ENCODE peak calls at places on chromosomes 1 and 21, in ten cellular contexts. L is HFF-Myc, G is AG04450, R is kidney, W is cardiac fibroblast, V is pancreas, X is left ventricle myocardium inferior, U is tibial artery, P is RWPE1, O is HFFc6. T is an unnamed sample.

GRCh38 chr1:183480971-183481431 is 8.7 kb downstream of the SMG7 start:
- DNase-seq in O (peak), G (no peak), U (no peak), X (no peak), P (no peak), V (no peak), R (no peak), L (no peak), W (peak), T (no peak)

GRCh38 chr1:59391216-59392179 is 94.6 kb downstream of the FGGY start:
- DNase-seq in G (no peak), U (no peak), P (no peak), L (no peak), V (no peak), R (no peak), X (no peak), W (no peak), O (no peak), T (no peak)

GRCh38 chr1:65389296-65389695 is 31.2 kb upstream of the LEPR start:
- DNase-seq in P (no peak), R (no peak), V (no peak), O (no peak), L (no peak), W (peak), G (no peak), X (no peak), U (no peak), T (no peak)

GRCh38 chr1:100145116-100145515 is 12.2 kb downstream of the TRMT13 start:
- DNase-seq in G (no peak), X (no peak), V (no peak), O (peak), W (no peak), R (no peak), P (no peak), U (no peak), L (no peak), T (no peak)

GRCh38 chr1:221925947-221926346 is 184.1 kb upstream of the DUSP10 start:
- DNase-seq in P (no peak), G (no peak), L (no peak), V (no peak), W (no peak), U (no peak), X (no peak), O (no peak), R (no peak), T (no peak)

GRCh38 chr1:19974822-19975416 is 4.5 kb downstream of the PLA2G2A start:
- DNase-seq in O (peak), X (peak), G (peak), V (no peak), L (peak), U (peak), R (no peak), P (peak), W (peak), T (peak)

GRCh38 chr1:29121516-29121937 is 2.2 kb downstream of the TMEM200B start:
- DNase-seq in V (peak), U (no peak), W (no peak), P (no peak), G (no peak), X (no peak), O (no peak), R (peak), L (no peak), T (no peak)

GRCh38 chr1:10471411-10472219 is 714 bp downstream of the DFFA start:
- DNase-seq in L (no peak), P (no peak), O (peak), W (no peak), R (no peak), U (no peak), G (no peak), X (no peak), V (no peak), T (no peak)

GRCh38 chr21:41677671-41678015 is 89.2 kb downstream of the RIPK4 start:
- DNase-seq in U (peak), V (no peak), L (no peak), G (no peak), O (no peak), P (no peak), X (no peak), R (no peak), W (no peak), T (no peak)

GRCh38 chr1:116356673-116357072 is 16.4 kb upstream of the ATP1A1 start:
- DNase-seq in P (no peak), W (peak), X (no peak), G (no peak), V (no peak), O (peak), R (no peak), U (no peak), L (no peak), T (no peak)

GRCh38 chr1:184755226-184756065 is 788 bp upstream of the EDEM3 start:
- DNase-seq in L (peak), P (peak), W (peak), U (no peak), X (no peak), R (no peak), G (peak), O (peak), V (no peak), T (peak)

GRCh38 chr1:110165761-110166231 is 15.5 kb downstream of the SLC6A17 start:
- DNase-seq in P (no peak), W (no peak), G (no peak), X (no peak), O (no peak), U (no peak), R (no peak), V (no peak), L (no peak), T (no peak)

GRCh38 chr1:201946224-201946908 is at the start of gene LMOD1:
- DNase-seq in G (peak), V (peak), L (no peak), X (peak), R (peak), W (peak), O (peak), P (no peak), U (peak), T (no peak)

GRCh38 chr21:42161957-42162681 is 56.8 kb upstream of the ABCG1 start:
- DNase-seq in G (no peak), W (peak), U (no peak), X (no peak), V (no peak), R (peak), O (no peak), L (no peak), P (no peak), T (no peak)

GRCh38 chr1:211788626-211789025 is 41.9 kb downstream of the LPGAT1 start:
- DNase-seq in U (no peak), X (no peak), O (no peak), V (no peak), R (no peak), L (peak), G (no peak), W (peak), P (no peak), T (no peak)

GRCh38 chr1:201146626-201147390 is 7.5 kb downstream of the TMEM9 start:
- DNase-seq in P (no peak), W (no peak), G (no peak), L (no peak), O (no peak), X (no peak), R (peak), U (peak), V (no peak), T (no peak)

GRCh38 chr21:23801292-23801691 is 1806.0 kb downstream of the MRPL39 start:
- DNase-seq in X (no peak), G (no peak), L (no peak), P (no peak), R (no peak), V (no peak), W (no peak), O (no peak), U (no peak), T (no peak)
- TF ChIP-seq CTCF in X (no peak), G (no peak), L (no peak), P (no peak), R (no peak), V (no peak), W (no peak), O (no peak), U (no peak), T (no peak)

GRCh38 chr1:226973898-226974543 is 33.9 kb downstream of the COQ8A start:
- DNase-seq in L (no peak), U (peak), X (peak), R (peak), W (peak), O (no peak), P (peak), V (peak), G (no peak), T (no peak)
- TF ChIP-seq CTCF in L (no peak), U (no peak), X (peak), R (no peak), W (peak), O (no peak), P (no peak), V (no peak), G (peak), T (no peak)

GRCh38 chr1:236033336-236033735 is 31.6 kb downstream of the NID1 start:
- DNase-seq in V (no peak), W (no peak), G (no peak), X (no peak), O (no peak), L (no peak), U (no peak), R (no peak), P (no peak), T (no peak)
- TF ChIP-seq CTCF in V (no peak), W (no peak), G (no peak), X (no peak), O (no peak), L (no peak), U (no peak), R (no peak), P (no peak), T (no peak)

DNA sequence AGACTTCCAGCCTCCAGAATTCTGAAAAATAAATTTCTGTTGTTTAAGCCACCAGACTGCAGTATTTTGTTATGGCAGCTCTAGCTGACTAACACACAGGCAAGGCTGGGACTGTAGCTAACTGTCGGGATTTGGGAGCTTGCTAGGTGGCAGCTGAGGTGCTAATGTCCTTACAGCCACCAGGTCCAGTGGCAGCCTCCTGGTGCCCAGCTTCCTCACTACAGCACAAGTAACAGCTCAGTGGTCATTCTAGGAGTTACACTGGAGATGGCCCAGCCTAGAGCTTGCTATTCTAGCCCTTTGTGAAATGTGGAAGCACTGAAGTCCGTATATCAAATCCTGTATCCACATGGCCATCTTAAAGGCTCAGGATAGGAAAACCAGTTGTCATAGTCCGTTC is 4.3 kb upstream of the C1orf115 start:
- DNase-seq in R (no peak), G (no peak), L (no peak), X (no peak), W (no peak), V (no peak), O (no peak), P (no peak), U (no peak), T (no peak)
- TF ChIP-seq CTCF in R (no peak), G (no peak), L (no peak), X (no peak), W (no peak), V (no peak), O (peak), P (no peak), U (no peak), T (no peak)

GRCh38 chr1:240608707-240609106 is 3.2 kb downstream of the GREM2 start:
- DNase-seq in G (no peak), L (no peak), R (no peak), V (no peak), U (no peak), W (peak), P (no peak), O (no peak), X (no peak), T (no peak)
- TF ChIP-seq CTCF in G (peak), L (peak), R (no peak), V (no peak), U (no peak), W (no peak), P (no peak), O (peak), X (no peak), T (no peak)

GRCh38 chr1:1671365-1672119 is 12.7 kb upstream of the CDK11B start:
- DNase-seq in U (peak), X (no peak), W (no peak), V (peak), P (no peak), R (peak), O (no peak), L (no peak), G (no peak), T (no peak)
- TF ChIP-seq CTCF in U (no peak), X (no peak), W (no peak), V (no peak), P (no peak), R (no peak), O (no peak), L (no peak), G (no peak), T (no peak)

DNA sequence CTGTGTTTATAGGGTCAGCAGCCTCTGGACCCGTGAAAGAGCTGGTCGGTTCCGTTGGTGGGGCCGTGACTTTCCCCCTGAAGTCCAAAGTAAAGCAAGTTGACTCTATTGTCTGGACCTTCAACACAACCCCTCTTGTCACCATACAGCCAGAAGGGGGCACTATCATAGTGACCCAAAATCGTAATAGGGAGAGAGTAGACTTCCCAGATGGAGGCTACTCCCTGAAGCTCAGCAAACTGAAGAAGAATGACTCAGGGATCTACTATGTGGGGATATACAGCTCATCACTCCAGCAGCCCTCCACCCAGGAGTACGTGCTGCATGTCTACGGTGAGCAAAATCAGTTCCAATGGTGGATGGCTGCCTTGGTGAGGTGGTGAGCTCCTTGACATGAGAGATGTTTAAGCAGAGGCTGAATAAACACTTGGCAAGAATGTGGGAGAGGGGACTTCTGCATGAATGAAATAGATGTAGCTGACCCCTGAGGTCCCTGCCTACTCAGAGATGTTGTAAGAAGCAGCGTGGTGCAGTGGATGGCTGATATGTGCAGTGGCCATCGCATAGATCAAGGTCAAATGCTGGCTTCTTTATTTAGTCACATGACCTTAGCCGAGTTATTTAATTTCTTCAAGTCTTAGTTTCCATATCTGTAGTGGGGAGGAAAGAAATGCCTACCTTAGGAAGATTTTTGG is 9.3 kb downstream of the SLAMF7 start:
- DNase-seq in U (no peak), X (no peak), R (no peak), W (peak), L (no peak), O (peak), V (no peak), G (no peak), P (peak), T (no peak)
- TF ChIP-seq CTCF in U (no peak), X (no peak), R (no peak), W (no peak), L (peak), O (peak), V (no peak), G (no peak), P (no peak), T (peak)

GRCh38 chr1:225572422-225572821 is 80.5 kb downstream of the ENAH start:
- DNase-seq in O (peak), W (peak), R (no peak), V (no peak), P (no peak), G (no peak), L (no peak), X (no peak), U (no peak), T (no peak)
- TF ChIP-seq CTCF in O (peak), W (peak), R (no peak), V (no peak), P (no peak), G (peak), L (no peak), X (peak), U (peak), T (no peak)